ENCODE peak calls at places on chromosome 3, in five cellular contexts. N is OCI-LY7; Y is stimulated activated naive CD8-positive, alpha-beta T cell treated with anti-CD3 and anti-CD28 coated beads, Interleukin-15, Interleukin-2, amounts not matched to agents 100 U/mL and 50 U/mL, for 24 hours; I is breast epithelium; Q is stimulated activated CD8-positive, alpha-beta memory T cell treated with anti-CD3 and anti-CD28 coated beads, Interleukin-4, amount 100 ng/mL, for 1 hour. A is an unnamed sample.
A peak's percentile ranks its signal among the peaks of the same experiment; 100 is the strongest.

GRCh38 chr3:112437146-112438022 is 61.9 kb downstream of the BTLA start:
- DNase-seq in N (peak; percentile 77), Y (no peak), I (no peak), Q (no peak), A (peak; percentile 53)

GRCh38 chr3:165768680-165769079 is 68.5 kb downstream of the BCHE start:
- DNase-seq in N (no peak), Y (no peak), I (no peak), Q (no peak), A (no peak)

GRCh38 chr3:166201476-166201875 is 364.3 kb upstream of the BCHE start:
- DNase-seq in N (no peak), Y (no peak), I (no peak), Q (no peak), A (no peak)

GRCh38 chr3:71226565-71227281 is 356.8 kb downstream of the FOXP1 start:
- DNase-seq in N (no peak), Y (peak; percentile 89), I (no peak), Q (peak; percentile 56), A (peak; percentile 43)

GRCh38 chr3:157417247-157417646 is 19.4 kb upstream of the PTX3 start:
- DNase-seq in N (no peak), Y (no peak), I (no peak), Q (no peak), A (no peak)

GRCh38 chr3:50333744-50334328 is 5.8 kb upstream of the TUSC2 start:
- DNase-seq in N (no peak), Y (no peak), I (no peak), Q (no peak), A (no peak)

GRCh38 chr3:174216948-174217718 is 642.0 kb upstream of the NAALADL2 start:
- DNase-seq in N (no peak), Y (no peak), I (no peak), Q (no peak), A (no peak)

GRCh38 chr3:61927332-61927731 is 366.0 kb downstream of the PTPRG start:
- DNase-seq in N (no peak), Y (no peak), I (peak; percentile 77), Q (no peak), A (no peak)

GRCh38 chr3:66795365-66795764 is 202.7 kb upstream of the KBTBD8 start:
- DNase-seq in N (no peak), Y (no peak), I (no peak), Q (no peak), A (no peak)

GRCh38 chr3:116350119-116350733 is 95.1 kb downstream of the LSAMP start:
- DNase-seq in N (no peak), Y (no peak), I (no peak), Q (no peak), A (no peak)

GRCh38 chr3:152718810-152719209 is 116.1 kb upstream of the P2RY1 start:
- DNase-seq in N (no peak), Y (no peak), I (no peak), Q (no peak), A (peak; percentile 24)

GRCh38 chr3:140343211-140343610 is 334.7 kb upstream of the TRIM42 start:
- DNase-seq in N (no peak), Y (no peak), I (no peak), Q (no peak), A (no peak)

GRCh38 chr3:192054881-192055280 is 593.9 kb downstream of the PYDC2 start:
- DNase-seq in N (no peak), Y (no peak), I (no peak), Q (no peak), A (no peak)

GRCh38 chr3:64667138-64667537 is 20.7 kb downstream of the ADAMTS9 start:
- DNase-seq in N (no peak), Y (no peak), I (no peak), Q (no peak), A (no peak)

GRCh38 chr3:152219225-152219624 is 49.5 kb upstream of the MBNL1 start:
- DNase-seq in N (no peak), Y (no peak), I (no peak), Q (no peak), A (no peak)

A was measured in MV-4-11.